ENCODE peak calls at places on chromosome X, in six cellular contexts. Y, T, W, O, R and G are unnamed samples.

GRCh38 chrX:1531106-1531890 is 5.7 kb downstream of the P2RY8 start:
- DNase-seq in O (no peak), W (no peak), T (no peak), Y (peak), R (no peak), G (peak)

GRCh38 chrX:110284159-110284558 is 33.7 kb downstream of the AMMECR1 start:
- DNase-seq in O (peak), T (no peak), R (no peak), W (peak), Y (no peak), G (no peak)

GRCh38 chrX:103330601-103331397 is 760 bp downstream of the TCEAL7 start:
- DNase-seq in R (no peak), O (peak), Y (no peak), W (peak), T (no peak), G (no peak)

GRCh38 chrX:132388371-132388770 is 100.5 kb downstream of the MBNL3 start:
- DNase-seq in T (no peak), Y (no peak), W (no peak), O (no peak), R (no peak), G (no peak)

GRCh38 chrX:9604111-9604907 is 139.5 kb downstream of the TBL1X start:
- DNase-seq in R (no peak), W (no peak), T (no peak), Y (no peak), O (no peak), G (no peak)

GRCh38 chrX:149630681-149631292 is 805 bp downstream of the TMEM185A start:
- DNase-seq in T (no peak), R (no peak), W (peak), O (peak), Y (no peak), G (no peak)

GRCh38 chrX:29627833-29628232 is 587.5 kb upstream of the MAGEB2 start:
- DNase-seq in R (no peak), W (no peak), O (no peak), Y (no peak), T (no peak), G (no peak)

GRCh38 chrX:37998586-37999267 is 7.6 kb upstream of the SYTL5 start:
- DNase-seq in T (no peak), O (peak), W (peak), R (no peak), Y (no peak), G (no peak)

GRCh38 chrX:111318901-111319300 is 48.6 kb upstream of the CAPN6 start:
- DNase-seq in O (no peak), R (no peak), W (no peak), Y (no peak), T (no peak), G (no peak)

GRCh38 chrX:103464774-103465117 is 54.5 kb downstream of the RAB40A start:
- DNase-seq in O (peak), W (peak), R (peak), T (peak), Y (peak), G (peak)

GRCh38 chrX:29496636-29497180 is 718.7 kb upstream of the MAGEB2 start:
- DNase-seq in Y (no peak), W (no peak), R (no peak), T (no peak), O (no peak), G (no peak)

GRCh38 chrX:103376979-103377324 is 614 bp downstream of the BEX3 start:
- DNase-seq in Y (no peak), T (no peak), R (no peak), W (no peak), O (no peak), G (no peak)

GRCh38 chrX:134010690-134011089 is 25.3 kb upstream of the GPC3 start:
- DNase-seq in W (no peak), R (no peak), T (no peak), O (no peak), Y (no peak), G (no peak)

GRCh38 chrX:21375795-21376069 is 1.5 kb downstream of the CNKSR2 start:
- DNase-seq in Y (no peak), T (no peak), W (no peak), R (no peak), O (no peak), G (no peak)

GRCh38 chrX:135688137-135688536 is 25.3 kb upstream of the CT45A1 start:
- DNase-seq in O (no peak), W (peak), Y (peak), R (no peak), T (no peak), G (no peak)

GRCh38 chrX:19805054-19805690 is 82.2 kb downstream of the SH3KBP1 start:
- DNase-seq in R (no peak), Y (no peak), T (no peak), O (no peak), W (no peak), G (no peak)

GRCh38 chrX:28581522-28581921 is 5.7 kb upstream of the IL1RAPL1 start:
- DNase-seq in T (no peak), W (no peak), Y (no peak), R (no peak), O (no peak), G (no peak)

GRCh38 chrX:118839334-118839958 is 15.8 kb downstream of the ZCCHC12 start:
- DNase-seq in O (peak), T (peak), R (peak), Y (peak), W (peak), G (peak)

GRCh38 chrX:18194688-18195087 is 26.0 kb downstream of the BEND2 start:
- DNase-seq in W (no peak), T (no peak), R (no peak), O (no peak), Y (no peak), G (no peak)

GRCh38 chrX:129932792-129933321 is 26.9 kb downstream of the UTP14A start:
- DNase-seq in W (no peak), R (no peak), O (no peak), T (no peak), Y (peak), G (no peak)

GRCh38 chrX:68428431-68428830 is 4.9 kb downstream of the OPHN1 start:
- DNase-seq in O (peak), W (peak), R (no peak), Y (no peak), T (no peak), G (no peak)

GRCh38 chrX:71228063-71228642 is 5.1 kb downstream of the GJB1 start:
- DNase-seq in Y (no peak), R (no peak), T (no peak), W (no peak), O (no peak), G (no peak)

GRCh38 chrX:23908219-23909003 is 605 bp downstream of the CXorf58 start:
- DNase-seq in R (no peak), Y (peak), W (no peak), T (no peak), O (no peak), G (no peak)